ENCODE peak calls at places on chromosomes 7 and 10, in five cellular contexts. E, I, A, W and X are unnamed samples. For H3K4me1, the result is how much of the 10 kb centered on the place peaks cover.

GRCh38 chr10:86705905-86706304 is 37.6 kb downstream of the LDB3 start:
- DNase-seq in E (no peak), I (no peak), A (no peak), W (no peak), X (no peak)

GRCh38 chr7:99365318-99366141 is 9.0 kb upstream of the ARPC1B start:
- DNase-seq in E (no peak), I (peak), A (no peak), W (no peak), X (peak)

GRCh38 chr10:101380353-101381017 is 26.5 kb downstream of the BTRC start:
- DNase-seq in E (no peak), I (no peak), A (no peak), W (no peak), X (no peak)

GRCh38 chr7:12711124-12711523 is 23.7 kb downstream of the ARL4A start:
- DNase-seq in E (no peak), I (no peak), A (no peak), W (no peak), X (no peak)

GRCh38 chr7:4633012-4633411 is 49.1 kb upstream of the FOXK1 start:
- DNase-seq in E (peak), I (peak), A (no peak), W (peak), X (no peak)

GRCh38 chr10:128178319-128178937 is 52.2 kb upstream of the MKI67 start:
- DNase-seq in E (peak), I (peak), A (no peak), W (peak), X (no peak)

GRCh38 chr7:78218051-78218450 is 419.5 kb downstream of the PHTF2 start:
- DNase-seq in E (no peak), I (no peak), A (no peak), W (peak), X (no peak)

GRCh38 chr7:140904081-140904480 is 20.6 kb downstream of the BRAF start:
- DNase-seq in E (no peak), I (no peak), A (no peak), W (peak), X (no peak)

GRCh38 chr7:28176174-28176573 is 4.4 kb downstream of the JAZF1 start:
- DNase-seq in E (no peak), I (no peak), A (no peak), W (peak), X (no peak)

GRCh38 chr10:86706401-86706841 is 38.1 kb downstream of the LDB3 start:
- DNase-seq in E (no peak), I (no peak), A (no peak), W (no peak), X (peak)

GRCh38 chr10:119849031-119849789 is 23.4 kb downstream of the MCMBP start:
- DNase-seq in E (no peak), I (no peak), A (no peak), W (peak), X (no peak)

GRCh38 chr7:25624837-25625236 is 396.6 kb upstream of the NPVF start:
- DNase-seq in E (no peak), I (no peak), A (no peak), W (no peak), X (no peak)

GRCh38 chr7:141737118-141737835 is 881 bp upstream of the SSBP1 start:
- DNase-seq in E (no peak), I (no peak), A (no peak), W (no peak), X (peak)

GRCh38 chr7:116544488-116544887 is 19.7 kb downstream of the CAV1 start:
- DNase-seq in E (no peak), I (no peak), A (no peak), W (no peak), X (no peak)

GRCh38 chr10:29535012-29535777 is 99.6 kb downstream of the SVIL start:
- DNase-seq in E (peak), I (peak), A (peak), W (peak), X (peak)

GRCh38 chr10:52679117-52679516 is 93.5 kb downstream of the MBL2 start:
- DNase-seq in E (no peak), I (no peak), A (no peak), W (no peak), X (no peak)

GRCh38 chr7:155336812-155337602 is 39.3 kb downstream of the INSIG1 start:
- DNase-seq in E (no peak), I (no peak), A (peak), W (no peak), X (no peak)

GRCh38 chr10:109327266-109327665 is 596.0 kb downstream of the XPNPEP1 start:
- DNase-seq in E (no peak), I (no peak), A (no peak), W (no peak), X (no peak)

GRCh38 chr10:33612551-33612950 is 278.1 kb upstream of the NRP1 start:
- DNase-seq in E (no peak), I (no peak), A (no peak), W (peak), X (no peak)

GRCh38 chr10:15223174-15223573 is 54.7 kb upstream of the NMT2 start:
- DNase-seq in E (no peak), I (no peak), A (no peak), W (peak), X (no peak)

GRCh38 chr7:129262333-129262732 is 37.5 kb downstream of the AHCYL2 start:
- DNase-seq in E (no peak), I (no peak), A (no peak), W (no peak), X (no peak)

GRCh38 chr10:123100030-123100762 is 35.6 kb upstream of the HMX3 start:
- DNase-seq in E (no peak), I (peak), A (no peak), W (peak), X (no peak)

GRCh38 chr10:129042747-129043146 is 424.3 kb upstream of the MGMT start:
- DNase-seq in E (no peak), I (no peak), A (no peak), W (no peak), X (no peak)

GRCh38 chr7:18495412-18496335 is at the start of gene HDAC9:
- DNase-seq in E (no peak), I (no peak), A (peak), W (peak), X (peak)

GRCh38 chr7:27156508-27156898 is at the start of gene HOXA7:
- DNase-seq in E (no peak), I (peak), A (peak), W (peak), X (peak)

GRCh38 chr7:117169907-117170306 is 153.0 kb downstream of the WNT2 start:
- DNase-seq in E (no peak), I (no peak), A (no peak), W (no peak), X (no peak)

GRCh38 chr7:151129882-151130591 is 37.5 kb downstream of the GBX1 start:
- DNase-seq in E (no peak), I (no peak), A (no peak), W (no peak), X (no peak)

DNA sequence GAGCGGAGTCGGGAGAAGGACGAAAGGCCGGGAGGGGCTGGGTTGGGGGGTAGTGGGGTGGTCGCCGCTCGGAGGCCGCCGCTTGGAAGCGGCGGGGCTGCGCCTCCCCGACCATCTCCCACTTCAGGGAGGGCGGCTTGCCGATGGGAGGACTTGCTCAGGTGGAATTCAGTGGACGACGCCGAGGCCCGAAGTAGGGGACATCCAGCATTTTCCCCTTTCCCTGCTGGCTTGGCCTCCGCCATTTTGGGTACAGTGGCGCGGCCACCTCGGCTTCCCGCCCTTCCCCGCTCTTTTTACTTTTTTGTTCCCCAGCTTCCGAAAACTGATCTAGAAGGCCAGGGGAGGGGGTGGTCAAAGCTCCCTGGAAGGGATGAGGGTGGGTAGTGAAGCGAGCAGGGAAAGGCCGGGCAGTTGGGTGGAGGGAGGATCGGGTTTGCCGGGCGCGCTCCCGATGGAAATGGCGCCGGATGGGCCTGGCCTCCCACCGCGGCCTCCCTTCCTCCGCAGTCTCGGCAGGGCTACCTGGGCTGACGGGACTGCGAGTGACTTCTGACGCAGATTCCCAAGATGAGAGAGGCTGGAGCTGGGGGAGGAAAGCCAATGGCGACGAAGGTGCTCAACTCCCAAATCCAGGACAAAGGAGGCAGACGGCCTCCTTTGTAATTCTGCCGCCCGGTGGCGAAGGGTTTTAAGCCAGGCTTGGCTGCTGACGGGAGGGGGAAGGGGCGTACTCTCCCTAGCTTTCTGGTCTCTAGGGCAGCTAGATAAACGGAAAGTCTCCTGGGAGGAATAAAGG is at the start of gene PBLD:
- DNase-seq in E (peak), I (peak), A (peak), W (peak), X (peak)
- TF ChIP-seq POLR2A in E (no peak), I (peak), A (peak), W (peak), X (peak)

GRCh38 chr7:139075871-139076686 is 33.4 kb downstream of the ZC3HAV1 start:
- DNase-seq in E (no peak), I (no peak), A (no peak), W (no peak), X (no peak)

GRCh38 chr7:139080905-139081304 is 28.6 kb downstream of the ZC3HAV1 start:
- DNase-seq in E (no peak), I (no peak), A (no peak), W (no peak), X (no peak)

GRCh38 chr7:139078911-139079310 is 30.6 kb downstream of the ZC3HAV1 start:
- DNase-seq in E (no peak), I (no peak), A (no peak), W (no peak), X (no peak)

GRCh38 chr7:139079861-139080260 is 29.7 kb downstream of the ZC3HAV1 start:
- DNase-seq in E (no peak), I (no peak), A (no peak), W (no peak), X (no peak)

GRCh38 chr7:139078399-139078798 is 31.1 kb downstream of the ZC3HAV1 start:
- DNase-seq in E (no peak), I (no peak), A (no peak), W (peak), X (no peak)
- H3K4me1 ChIP-seq in E (under half), I (under half), A (under half), W (under half), X (under half)

DNA sequence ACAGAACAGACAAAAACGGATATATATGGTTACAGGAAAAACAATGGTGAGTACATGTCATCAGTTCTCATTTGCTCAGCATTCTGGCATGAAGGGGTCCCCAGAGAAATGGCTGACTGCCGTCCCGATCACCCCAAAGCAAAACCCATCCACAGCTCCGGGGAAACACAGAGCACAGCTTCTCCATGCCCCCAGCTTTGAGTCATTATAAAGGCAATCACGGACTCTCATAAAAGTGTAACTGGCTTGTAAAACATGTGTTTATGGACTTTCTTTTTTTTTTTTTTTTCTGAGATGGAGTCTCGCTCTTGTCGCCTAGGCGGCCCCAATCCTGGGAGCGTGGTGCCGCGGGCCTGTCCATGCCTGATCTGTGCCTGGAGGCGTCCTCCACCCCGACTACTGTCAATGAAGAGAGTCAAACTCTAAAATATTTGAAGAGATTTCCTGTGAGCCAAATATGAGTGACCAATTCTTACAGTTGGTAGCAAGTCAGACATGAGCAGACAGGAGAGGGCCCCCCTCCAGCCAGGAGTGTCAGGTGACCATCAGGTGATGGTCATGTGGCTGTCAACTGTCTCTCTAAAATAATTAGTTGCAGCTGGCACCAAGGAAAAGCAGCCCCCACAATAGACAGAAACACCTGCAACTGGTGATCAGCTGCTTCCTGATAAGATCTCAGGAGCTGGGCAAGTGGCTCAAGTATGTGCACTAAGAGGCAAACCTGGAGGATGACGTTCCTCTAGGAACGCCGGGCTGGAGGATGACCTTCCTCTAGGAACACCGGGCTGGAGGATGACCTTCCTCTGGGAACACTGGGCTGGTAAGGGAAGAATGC is 21.7 kb upstream of the NOM1 start:
- DNase-seq in E (no peak), I (no peak), A (peak), W (no peak), X (peak)
- H3K27ac ChIP-seq in E (no peak), I (no peak), A (no peak), W (no peak), X (no peak)

DNA sequence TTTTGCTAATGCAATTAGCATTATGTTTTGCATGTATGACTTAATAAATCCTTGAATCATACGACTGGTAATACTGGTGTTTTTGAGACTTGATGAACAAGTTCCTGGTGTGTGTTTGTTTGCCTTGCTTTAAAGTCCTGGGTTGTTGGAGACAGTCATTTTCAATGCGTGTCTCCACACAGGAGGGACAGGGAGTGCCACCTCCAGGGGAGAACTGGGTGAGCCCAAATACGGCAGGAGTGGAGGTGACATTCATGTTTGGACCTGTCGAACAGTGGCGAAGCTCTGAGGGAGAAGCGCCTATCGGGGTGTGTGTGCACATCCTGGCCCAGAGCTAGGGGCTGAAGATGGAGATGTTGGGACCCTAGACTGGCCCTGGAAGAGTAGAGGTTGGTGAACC is 43.8 kb downstream of the DAGLB start:
- DNase-seq in E (no peak), I (no peak), A (no peak), W (no peak), X (no peak)
- TF ChIP-seq POLR2A in E (no peak), I (no peak), A (no peak), W (no peak), X (no peak)